ENCODE peak calls at places on chromosomes 3 and 15, in six cellular contexts. S, Y, I, D, U and J are unnamed samples.

GRCh38 chr3:108153451-108153981 is 62.7 kb upstream of the CD47 start:
- DNase-seq in S (no peak), Y (peak; percentile 9), I (peak; percentile 64), D (peak; percentile 37), U (peak; percentile 17), J (no peak)

GRCh38 chr3:120153294-120153693 is 59.0 kb upstream of the GSK3B start:
- DNase-seq in S (no peak), Y (no peak), I (no peak), D (no peak), U (no peak), J (no peak)

GRCh38 chr3:73687081-73688004 is 62.6 kb upstream of the PDZRN3 start:
- DNase-seq in S (no peak), Y (no peak), I (no peak), D (no peak), U (peak; percentile 28), J (no peak)

GRCh38 chr3:146682176-146682575 is 77.0 kb upstream of the PLSCR5 start:
- DNase-seq in S (no peak), Y (no peak), I (no peak), D (no peak), U (no peak), J (no peak)

GRCh38 chr15:88077249-88077810 is 179.2 kb downstream of the NTRK3 start:
- DNase-seq in S (no peak), Y (no peak), I (no peak), D (no peak), U (no peak), J (no peak)

GRCh38 chr3:161851941-161852566 is 355.4 kb downstream of the OTOL1 start:
- DNase-seq in S (peak; percentile 1), Y (peak; percentile 25), I (peak; percentile 95), D (peak; percentile 36), U (peak; percentile 22), J (peak; percentile 5)

GRCh38 chr15:70702584-70702983 is 60.8 kb downstream of the UACA start:
- DNase-seq in S (no peak), Y (no peak), I (no peak), D (no peak), U (no peak), J (no peak)

GRCh38 chr15:85543741-85544155 is 163.3 kb downstream of the AKAP13 start:
- DNase-seq in S (no peak), Y (no peak), I (peak; percentile 54), D (no peak), U (no peak), J (no peak)

GRCh38 chr15:48062476-48062875 is 58.3 kb upstream of the SLC24A5 start:
- DNase-seq in S (no peak), Y (no peak), I (no peak), D (no peak), U (peak; percentile 17), J (no peak)

GRCh38 chr15:91491131-91491950 is 362.2 kb upstream of the SLCO3A1 start:
- DNase-seq in S (no peak), Y (no peak), I (no peak), D (no peak), U (no peak), J (no peak)

GRCh38 chr3:127660621-127661253 is 12.0 kb upstream of the ABTB1 start:
- DNase-seq in S (no peak), Y (no peak), I (no peak), D (no peak), U (no peak), J (no peak)

GRCh38 chr3:148992027-148992634 is 791 bp downstream of the GYG1 start:
- DNase-seq in S (peak; percentile 13), Y (no peak), I (peak; percentile 59), D (peak; percentile 8), U (no peak), J (no peak)

GRCh38 chr3:187739561-187740445 is 5.5 kb downstream of the BCL6 start:
- DNase-seq in S (peak; percentile 58), Y (peak; percentile 82), I (peak; percentile 93), D (no peak), U (peak; percentile 86), J (peak; percentile 57)

GRCh38 chr3:49248828-49249227 is 28.2 kb downstream of the C3orf62 start:
- DNase-seq in S (no peak), Y (no peak), I (no peak), D (no peak), U (no peak), J (no peak)

GRCh38 chr3:156518726-156519125 is 36.2 kb downstream of the SSR3 start:
- DNase-seq in S (no peak), Y (no peak), I (no peak), D (no peak), U (no peak), J (no peak)

GRCh38 chr3:153160451-153161137 is 1.4 kb upstream of the RAP2B start:
- DNase-seq in S (peak; percentile 55), Y (peak; percentile 45), I (peak; percentile 85), D (peak; percentile 62), U (peak; percentile 72), J (peak; percentile 53)

GRCh38 chr3:81452406-81452805 is 309.0 kb downstream of the GBE1 start:
- DNase-seq in S (no peak), Y (no peak), I (no peak), D (no peak), U (no peak), J (no peak)

GRCh38 chr3:175307642-175308041 is 448.5 kb downstream of the NAALADL2 start:
- DNase-seq in S (no peak), Y (no peak), I (no peak), D (no peak), U (no peak), J (no peak)

GRCh38 chr15:101528917-101529299 is 39.4 kb upstream of the PCSK6 start:
- DNase-seq in S (no peak), Y (no peak), I (peak; percentile 39), D (no peak), U (peak; percentile 5), J (no peak)

GRCh38 chr3:14899993-14900618 is 47.3 kb upstream of the NR2C2 start:
- DNase-seq in S (no peak), Y (no peak), I (no peak), D (peak; percentile 46), U (no peak), J (no peak)

GRCh38 chr15:65334586-65335231 is 30.2 kb downstream of the RNU5B-1 start:
- DNase-seq in S (no peak), Y (no peak), I (peak; percentile 51), D (no peak), U (peak; percentile 78), J (no peak)

GRCh38 chr3:161035711-161036110 is 69.4 kb downstream of the B3GALNT1 start:
- DNase-seq in S (no peak), Y (no peak), I (no peak), D (no peak), U (no peak), J (no peak)

GRCh38 chr15:76335129-76335850 is 1.3 kb upstream of the ISL2 start:
- DNase-seq in S (no peak), Y (no peak), I (peak; percentile 73), D (no peak), U (no peak), J (no peak)

GRCh38 chr15:38684461-38685000 is 119.9 kb upstream of the RASGRP1 start:
- DNase-seq in S (no peak), Y (no peak), I (no peak), D (no peak), U (no peak), J (no peak)

GRCh38 chr15:38680780-38681179 is 116.2 kb upstream of the RASGRP1 start:
- DNase-seq in S (no peak), Y (no peak), I (no peak), D (no peak), U (no peak), J (no peak)

GRCh38 chr15:38682363-38682762 is 117.7 kb upstream of the RASGRP1 start:
- DNase-seq in S (no peak), Y (no peak), I (no peak), D (no peak), U (no peak), J (no peak)

GRCh38 chr15:38683382-38684242 is 119.0 kb upstream of the RASGRP1 start:
- DNase-seq in S (no peak), Y (peak; percentile 28), I (peak; percentile 58), D (peak; percentile 27), U (peak; percentile 43), J (peak; percentile 11)

GRCh38 chr15:38682861-38683260 is 118.2 kb upstream of the RASGRP1 start:
- DNase-seq in S (no peak), Y (no peak), I (no peak), D (no peak), U (no peak), J (no peak)
- TF ChIP-seq TAF1 in S (no peak), Y (no peak), I (no peak), D (no peak), U (no peak), J (no peak)

GRCh38 chr15:68347392-68347791 is 69.8 kb downstream of the FEM1B start:
- DNase-seq in S (no peak), Y (no peak), I (no peak), D (no peak), U (no peak), J (no peak)
- TF ChIP-seq TAF1 in S (no peak), Y (no peak), I (no peak), D (no peak), U (no peak), J (no peak)

DNA sequence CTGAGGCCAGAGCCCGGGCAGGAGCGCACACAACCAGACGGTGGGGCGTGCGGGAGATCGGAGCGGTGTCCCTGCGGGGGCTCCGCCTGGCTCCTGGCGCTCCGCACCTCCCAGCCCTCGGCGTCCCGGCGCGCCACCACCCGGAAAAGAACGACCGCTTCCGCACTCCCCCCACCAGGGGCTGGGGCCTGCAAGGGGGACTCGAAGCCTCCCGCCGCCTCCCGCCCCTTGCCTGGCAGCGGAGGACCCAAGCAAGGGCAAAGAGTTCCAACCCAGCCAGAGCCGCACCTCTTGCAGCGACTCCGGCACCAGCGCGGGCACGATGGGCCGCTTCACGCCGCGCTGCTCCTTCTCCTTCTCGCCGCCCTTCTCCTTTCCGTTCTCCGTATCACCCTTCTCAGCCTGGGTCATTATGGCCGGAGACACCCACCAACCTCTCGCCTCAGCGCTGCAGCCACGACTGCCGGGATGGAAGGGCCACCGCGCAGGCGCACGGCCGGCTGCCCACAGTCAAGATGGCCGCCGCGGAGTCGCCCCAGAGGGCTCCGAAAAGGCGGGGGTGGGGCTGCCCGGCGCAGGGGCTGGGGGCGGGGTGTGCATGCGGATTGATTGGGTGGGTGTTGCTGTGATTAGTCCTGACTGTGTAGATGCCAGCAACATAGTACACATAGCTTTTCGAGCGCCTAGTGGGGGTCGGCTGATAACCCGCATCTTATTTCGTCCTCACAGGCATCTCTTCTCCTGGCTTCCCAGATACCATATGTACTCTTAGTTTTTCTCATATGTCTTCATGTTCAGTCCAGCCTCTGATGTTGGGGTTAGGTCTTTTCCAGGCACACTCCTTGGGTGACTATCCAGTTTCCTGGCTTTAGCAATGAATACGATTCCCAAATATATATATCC is at the start of gene ACTR8:
- DNase-seq in S (peak; percentile 82), Y (peak; percentile 86), I (peak; percentile 94), D (peak; percentile 71), U (peak; percentile 97), J (peak; percentile 83)
- TF ChIP-seq TAF1 in S (peak; percentile 98), Y (peak; percentile 95), I (peak; percentile 98), D (peak; percentile 99), U (peak; percentile 98), J (peak; percentile 96)

DNA sequence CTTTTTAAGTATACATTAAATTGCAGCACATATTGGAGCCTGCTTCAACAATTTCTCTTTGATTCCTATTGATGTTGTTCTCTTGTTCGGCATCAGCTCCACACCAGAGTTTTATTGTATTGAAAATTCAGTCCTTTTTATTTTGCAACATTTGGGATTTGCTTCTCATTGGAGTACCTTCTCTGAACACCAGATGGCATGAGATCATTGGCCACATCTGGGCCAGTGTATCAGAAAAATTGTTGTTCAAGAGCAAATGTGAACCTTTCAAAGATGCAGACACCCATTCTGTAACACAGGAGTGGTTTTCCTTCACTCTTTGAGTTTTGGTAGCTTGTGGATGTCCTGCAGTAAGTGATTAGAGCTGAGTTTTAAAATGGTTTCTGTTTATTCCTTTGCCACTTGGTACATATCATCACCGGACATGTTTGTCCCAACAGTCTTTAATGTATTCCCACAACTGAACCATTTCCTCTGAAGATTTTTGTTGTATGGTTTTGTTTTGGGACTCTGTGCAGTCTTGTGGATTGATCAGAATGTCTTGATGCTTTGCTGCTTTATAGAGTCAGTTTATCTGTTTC is 96.1 kb downstream of the MCTP2 start:
- DNase-seq in S (no peak), Y (peak; percentile 15), I (no peak), D (peak; percentile 29), U (peak; percentile 50), J (peak; percentile 13)
- TF ChIP-seq TAF1 in S (no peak), Y (no peak), I (no peak), D (no peak), U (no peak), J (no peak)